ENCODE peak calls at places on chromosomes 4 and X, in five cellular contexts. O is sigmoid colon, D is K562, N is upper lobe of left lung, V is A549. Q is an unnamed sample.

GRCh38 chr4:88818650-88819470 is 121.2 kb upstream of the NAP1L5 start:
- DNase-seq in O (peak; percentile 75), D (peak; percentile 15), N (peak; percentile 60), V (peak; percentile 10), Q (peak; percentile 39)

GRCh38 chrX:37921758-37922157 is 74.4 kb upstream of the DYNLT3 start:
- DNase-seq in O (no peak), D (no peak), N (no peak), V (no peak), Q (no peak)

GRCh38 chrX:117989512-117989911 is 127.1 kb downstream of the KLHL13 start:
- DNase-seq in O (no peak), D (no peak), N (no peak), V (no peak), Q (no peak)

GRCh38 chr4:86653237-86653865 is 59.2 kb downstream of the PTPN13 start:
- DNase-seq in O (no peak), D (peak; percentile 36), N (no peak), V (no peak), Q (no peak)

GRCh38 chr4:68748181-68748981 is 67.4 kb upstream of the UGT2B10 start:
- DNase-seq in O (no peak), D (no peak), N (no peak), V (no peak), Q (no peak)

GRCh38 chr4:161642708-161643107 is 521.1 kb downstream of the FSTL5 start:
- DNase-seq in O (no peak), D (no peak), N (no peak), V (no peak), Q (no peak)

GRCh38 chr4:186581421-186581820 is 26.1 kb upstream of the MTNR1A start:
- DNase-seq in O (no peak), D (no peak), N (no peak), V (no peak), Q (no peak)

GRCh38 chrX:17009856-17010650 is 63.6 kb downstream of the REPS2 start:
- DNase-seq in O (no peak), D (no peak), N (no peak), V (no peak), Q (no peak)

GRCh38 chr4:156677656-156678055 is 293.9 kb downstream of the PDGFC start:
- DNase-seq in O (no peak), D (no peak), N (no peak), V (no peak), Q (no peak)

GRCh38 chrX:81662381-81662780 is 460.5 kb downstream of the SH3BGRL start:
- DNase-seq in O (no peak), D (no peak), N (no peak), V (no peak), Q (no peak)

GRCh38 chrX:9184231-9184630 is 150.3 kb upstream of the FAM9B start:
- DNase-seq in O (no peak), D (no peak), N (no peak), V (no peak), Q (no peak)

GRCh38 chrX:135596495-135596894 is 76.0 kb downstream of the INTS6L start:
- DNase-seq in O (no peak), D (peak; percentile 58), N (no peak), V (peak; percentile 6), Q (no peak)

GRCh38 chr4:11261066-11261850 is 167.4 kb downstream of the HS3ST1 start:
- DNase-seq in O (no peak), D (no peak), N (no peak), V (no peak), Q (no peak)

GRCh38 chrX:71622347-71623104 is 4.2 kb upstream of the CXCR3 start:
- DNase-seq in O (peak; percentile 93), D (peak; percentile 34), N (peak; percentile 87), V (peak; percentile 8), Q (peak; percentile 39)

GRCh38 chr4:126614456-126614855 is 1018.3 kb upstream of the INTU start:
- DNase-seq in O (no peak), D (no peak), N (no peak), V (no peak), Q (no peak)

GRCh38 chr4:6779667-6780565 is 2.6 kb upstream of the KIAA0232 start:
- DNase-seq in O (no peak), D (no peak), N (no peak), V (no peak), Q (peak; percentile 78)

GRCh38 chr4:158903472-158904043 is 134.7 kb downstream of the FNIP2 start:
- DNase-seq in O (no peak), D (no peak), N (no peak), V (no peak), Q (no peak)

GRCh38 chr4:58111818-58112217 is 1001.6 kb upstream of the IGFBP7 start:
- DNase-seq in O (no peak), D (no peak), N (no peak), V (no peak), Q (no peak)

GRCh38 chr4:132316738-132317137 is 832.4 kb upstream of the PCDH10 start:
- DNase-seq in O (no peak), D (no peak), N (no peak), V (no peak), Q (no peak)

GRCh38 chrX:26851981-26852380 is 611.2 kb downstream of the PPP4R3C start:
- DNase-seq in O (no peak), D (no peak), N (no peak), V (no peak), Q (no peak)

GRCh38 chr4:54054501-54054900 is 9.9 kb downstream of the CHIC2 start:
- DNase-seq in O (no peak), D (no peak), N (no peak), V (no peak), Q (no peak)

GRCh38 chrX:131816551-131817136 is 206.5 kb upstream of the STK26 start:
- DNase-seq in O (peak; percentile 90), D (no peak), N (peak; percentile 74), V (no peak), Q (peak; percentile 92)

GRCh38 chr4:3338976-3339531 is 46.2 kb downstream of the RGS12 start:
- DNase-seq in O (no peak), D (no peak), N (no peak), V (no peak), Q (no peak)

GRCh38 chr4:45741897-45742296 is 382.0 kb downstream of the GABRG1 start:
- DNase-seq in O (no peak), D (no peak), N (no peak), V (no peak), Q (no peak)

GRCh38 chrX:88439935-88440334 is 307.1 kb upstream of the CPXCR1 start:
- DNase-seq in O (no peak), D (no peak), N (no peak), V (no peak), Q (no peak)

DNA sequence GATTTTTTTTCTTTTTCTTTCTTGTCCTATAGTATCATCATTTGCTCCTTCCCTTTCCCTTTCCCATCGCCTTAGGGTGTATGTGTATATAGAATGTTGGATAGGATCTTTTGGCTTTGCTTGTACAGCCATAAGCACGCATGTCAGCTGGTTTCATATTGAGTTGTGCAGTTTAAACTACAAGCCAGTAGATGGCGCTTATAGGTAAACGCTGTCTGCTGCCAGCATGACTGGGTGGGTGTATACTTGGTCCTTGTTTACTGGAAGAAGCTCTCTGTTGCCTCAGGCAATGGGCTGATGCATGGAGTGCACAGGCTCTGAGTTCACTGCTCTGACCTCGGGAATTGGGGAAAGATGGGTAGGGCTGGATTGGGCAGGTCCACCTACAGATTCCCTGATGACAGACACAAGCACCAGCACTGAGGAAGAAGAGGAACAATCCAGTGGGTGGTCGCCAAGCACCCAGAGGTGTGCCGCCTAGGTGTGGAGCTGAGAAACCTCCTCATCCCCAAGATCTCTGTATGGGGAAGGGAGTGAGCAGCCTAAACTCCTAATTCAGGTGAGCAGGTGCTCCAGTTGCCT is 831.5 kb downstream of the STIM2 start:
- DNase-seq in O (no peak), D (no peak), N (peak; percentile 21), V (no peak), Q (no peak)
- TF ChIP-seq CTCF in O (no peak), D (peak; percentile 15), N (peak; percentile 16), V (no peak), Q (no peak)

GRCh38 chr4:19721587-19721986 is 530.1 kb upstream of the SLIT2 start:
- DNase-seq in O (no peak), D (no peak), N (no peak), V (no peak), Q (no peak)

GRCh38 chr4:19728773-19729172 is 522.9 kb upstream of the SLIT2 start:
- DNase-seq in O (no peak), D (no peak), N (no peak), V (no peak), Q (no peak)

GRCh38 chr4:19722404-19722803 is 529.3 kb upstream of the SLIT2 start:
- DNase-seq in O (no peak), D (no peak), N (no peak), V (no peak), Q (no peak)

GRCh38 chr4:19727141-19727540 is 524.6 kb upstream of the SLIT2 start:
- DNase-seq in O (no peak), D (no peak), N (no peak), V (no peak), Q (no peak)

GRCh38 chr4:19725130-19725529 is 526.6 kb upstream of the SLIT2 start:
- DNase-seq in O (no peak), D (no peak), N (no peak), V (no peak), Q (no peak)
- TF ChIP-seq POLR2A in O (no peak), D (no peak), N (no peak), V (no peak), Q (no peak)

GRCh38 chr4:38723726-38724506 is 58.9 kb downstream of the TLR10 start:
- DNase-seq in O (no peak), D (peak; percentile 53), N (peak; percentile 26), V (no peak), Q (no peak)

GRCh38 chr4:38730830-38731646 is 51.8 kb downstream of the TLR10 start:
- DNase-seq in O (peak; percentile 87), D (peak; percentile 75), N (peak; percentile 80), V (peak; percentile 30), Q (peak; percentile 79)

GRCh38 chr4:38724507-38724808 is 58.3 kb downstream of the TLR10 start:
- DNase-seq in O (no peak), D (no peak), N (no peak), V (no peak), Q (no peak)

GRCh38 chr4:38730493-38730829 is 52.3 kb downstream of the TLR10 start:
- DNase-seq in O (no peak), D (no peak), N (no peak), V (no peak), Q (no peak)

GRCh38 chr4:38728651-38729141 is 54.1 kb downstream of the TLR10 start:
- DNase-seq in O (no peak), D (no peak), N (peak; percentile 85), V (no peak), Q (no peak)
- TF ChIP-seq CTCF in O (no peak), D (peak; percentile 3), N (peak; percentile 13), V (no peak), Q (no peak)

DNA sequence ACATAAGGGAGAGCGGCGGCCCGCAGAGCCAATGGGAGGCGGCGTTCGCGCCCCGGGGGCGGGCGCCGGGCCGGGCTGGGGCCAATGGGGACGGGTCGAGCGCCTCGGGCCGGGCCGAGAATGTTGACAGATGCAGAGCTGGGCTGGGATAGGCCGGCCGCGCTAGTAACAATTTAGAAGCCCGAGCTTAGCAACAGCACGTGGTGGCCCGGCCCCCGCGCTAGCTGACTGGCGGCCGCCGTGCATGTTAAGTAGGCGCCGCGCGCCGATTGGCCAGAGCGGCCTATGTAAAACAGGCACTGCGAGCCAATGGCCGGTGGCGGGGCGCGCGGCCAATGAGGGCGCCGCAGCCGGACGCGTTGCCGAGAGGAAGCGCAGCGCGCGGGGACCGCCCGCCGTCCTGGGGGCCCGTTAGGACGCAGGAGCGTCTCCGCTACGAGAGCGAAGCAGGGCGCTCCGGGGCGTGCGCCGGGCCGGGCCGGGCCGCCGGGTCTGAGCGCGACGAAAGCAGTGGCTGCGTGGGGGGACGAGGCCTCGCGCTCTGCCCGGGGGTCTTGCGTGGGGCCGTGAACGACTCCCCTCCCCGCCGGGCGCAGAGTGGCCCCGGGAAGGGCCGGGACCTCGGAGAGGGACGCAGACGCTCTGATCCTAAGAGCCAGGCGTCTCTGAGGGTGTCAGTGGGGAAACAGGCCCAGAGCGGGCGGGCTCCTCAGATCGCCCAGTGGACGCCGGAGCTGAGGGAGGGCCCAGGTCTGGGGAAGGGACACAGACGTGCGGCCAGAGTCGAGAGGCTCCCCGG is 435 bp upstream of the MXD4 start:
- DNase-seq in O (peak; percentile 100), D (peak; percentile 99), N (peak; percentile 100), V (peak; percentile 92), Q (peak; percentile 100)
- TF ChIP-seq POLR2A in O (peak; percentile 72), D (peak; percentile 87), N (peak; percentile 78), V (peak; percentile 88), Q (no peak)

Q was measured in lower leg skin.